ENCODE peak calls at places on chromosomes 2 and 18, in four cellular contexts. J is coronary artery, A is GM12865, Z is WTC11. N is an unnamed sample.

GRCh38 chr2:35598310-35598709 is 757.3 kb upstream of the CRIM1 start:
- DNase-seq in Z (no peak), A (no peak), J (no peak), N (no peak)

GRCh38 chr2:53575606-53576360 is 191.8 kb upstream of the CHAC2 start:
- DNase-seq in A (no peak), J (no peak), Z (no peak), N (no peak)

GRCh38 chr2:234193977-234194563 is 143.6 kb downstream of the SPP2 start:
- DNase-seq in Z (no peak), A (no peak), J (no peak), N (no peak)

GRCh38 chr2:28148566-28148965 is 244.1 kb upstream of the FOSL2 start:
- DNase-seq in A (no peak), J (no peak), Z (no peak), N (no peak)

GRCh38 chr18:48816554-48816953 is 134.2 kb downstream of the SMAD7 start:
- DNase-seq in J (peak), A (no peak), Z (no peak), N (peak)

GRCh38 chr2:141492816-141493215 is 638.0 kb downstream of the LRP1B start:
- DNase-seq in A (no peak), J (no peak), Z (no peak), N (no peak)

GRCh38 chr2:235623052-235623451 is 129.2 kb downstream of the AGAP1 start:
- DNase-seq in A (no peak), Z (no peak), J (no peak), N (no peak)

GRCh38 chr2:102114290-102114721 is 28.2 kb upstream of the IL1R1 start:
- DNase-seq in J (no peak), A (peak), Z (no peak), N (no peak)

GRCh38 chr2:237677951-237678481 is 50.6 kb downstream of the LRRFIP1 start:
- DNase-seq in Z (no peak), A (no peak), J (no peak), N (no peak)

GRCh38 chr2:200077838-200078237 is 122.5 kb downstream of the MAIP1 start:
- DNase-seq in Z (no peak), J (no peak), A (no peak), N (no peak)

GRCh38 chr2:168640039-168640438 is 162.4 kb upstream of the NOSTRIN start:
- DNase-seq in Z (no peak), A (no peak), J (no peak), N (no peak)

GRCh38 chr2:76556054-76556453 is 845.3 kb upstream of the GCFC2 start:
- DNase-seq in Z (no peak), A (no peak), J (no peak), N (no peak)

GRCh38 chr18:79702906-79703305 is 23.3 kb downstream of the CTDP1 start:
- DNase-seq in J (no peak), Z (no peak), A (no peak), N (no peak)

GRCh38 chr2:29921560-29921915 is at the start of gene ALK:
- DNase-seq in J (no peak), Z (peak), A (peak), N (peak)

GRCh38 chr2:238092486-238093035 is 7.6 kb upstream of the ESPNL start:
- DNase-seq in J (no peak), A (no peak), Z (no peak), N (peak)

GRCh38 chr2:187440101-187440500 is 8.0 kb downstream of the CALCRL start:
- DNase-seq in J (no peak), Z (no peak), A (no peak), N (no peak)

GRCh38 chr2:160501370-160501769 is 7.8 kb upstream of the RBMS1 start:
- DNase-seq in Z (no peak), A (no peak), J (no peak), N (no peak)

GRCh38 chr2:71496156-71496770 is 42.9 kb downstream of the DYSF start:
- DNase-seq in J (no peak), A (no peak), Z (no peak), N (no peak)

GRCh38 chr2:20916604-20917286 is 93.8 kb upstream of the LDAH start:
- DNase-seq in J (no peak), A (no peak), Z (no peak), N (no peak)

GRCh38 chr2:25797607-25798488 is 80.4 kb downstream of the ASXL2 start:
- DNase-seq in A (no peak), J (no peak), Z (no peak), N (no peak)

GRCh38 chr2:60336442-60337141 is 216.9 kb downstream of the BCL11A start:
- DNase-seq in Z (no peak), J (no peak), A (peak), N (no peak)

GRCh38 chr18:13525381-13526029 is 200.9 kb downstream of the FAM210A start:
- DNase-seq in Z (peak), J (no peak), A (no peak), N (no peak)

GRCh38 chr2:143754732-143755131 is 625.5 kb downstream of the ARHGAP15 start:
- DNase-seq in A (no peak), Z (no peak), J (no peak), N (no peak)

GRCh38 chr2:58101500-58101899 is 54.9 kb downstream of the VRK2 start:
- DNase-seq in Z (no peak), A (no peak), J (no peak), N (no peak)

GRCh38 chr18:45836242-45837215 is 11.1 kb downstream of the SIGLEC15 start:
- DNase-seq in J (no peak), Z (no peak), A (no peak), N (no peak)

GRCh38 chr2:25257032-25257455 is 84.7 kb downstream of the DNMT3A start:
- DNase-seq in J (no peak), A (no peak), Z (no peak), N (no peak)

GRCh38 chr2:189370719-189371118 is 70.6 kb upstream of the WDR75 start:
- DNase-seq in J (no peak), A (no peak), Z (no peak), N (no peak)

GRCh38 chr2:187115627-187116026 is 266.7 kb upstream of the ZSWIM2 start:
- DNase-seq in A (no peak), J (no peak), Z (no peak), N (no peak)

GRCh38 chr18:35282353-35282752 is 7.7 kb downstream of the ZSCAN30 start:
- DNase-seq in J (no peak), Z (no peak), A (no peak), N (no peak)

GRCh38 chr18:8788503-8789429 is 83.4 kb downstream of the MTCL1 start:
- DNase-seq in J (no peak), Z (no peak), A (no peak), N (peak)

GRCh38 chr18:45839415-45840395 is 14.2 kb downstream of the SIGLEC15 start:
- DNase-seq in J (peak), A (peak), Z (peak), N (no peak)

GRCh38 chr2:193695367-193695766 is 1500.6 kb upstream of the TMEFF2 start:
- DNase-seq in J (no peak), Z (no peak), A (peak), N (no peak)

GRCh38 chr2:185219981-185220380 is 518.6 kb upstream of the FSIP2 start:
- DNase-seq in A (no peak), Z (no peak), J (no peak), N (no peak)

GRCh38 chr2:97739020-97739892 is 25.9 kb downstream of the ZAP70 start:
- DNase-seq in Z (no peak), A (no peak), J (no peak), N (peak)

GRCh38 chr2:47508641-47509040 is 105.7 kb downstream of the MSH2 start:
- DNase-seq in A (no peak), Z (no peak), J (no peak), N (no peak)

GRCh38 chr18:48975817-48976649 is 25.3 kb upstream of the SMAD7 start:
- DNase-seq in Z (peak), A (peak), J (no peak), N (no peak)

GRCh38 chr2:43818761-43819160 is 19.9 kb downstream of the ABCG5 start:
- DNase-seq in Z (no peak), J (no peak), A (peak), N (no peak)

GRCh38 chr18:61993831-61994230 is 101.0 kb upstream of the RNF152 start:
- DNase-seq in J (no peak), Z (no peak), A (no peak), N (no peak)

GRCh38 chr18:49094136-49094535 is 143.4 kb upstream of the SMAD7 start:
- DNase-seq in Z (no peak), A (no peak), J (no peak), N (no peak)

GRCh38 chr2:152298754-152299153 is 36.2 kb upstream of the FMNL2 start:
- DNase-seq in Z (no peak), J (no peak), A (no peak), N (no peak)

DNA sequence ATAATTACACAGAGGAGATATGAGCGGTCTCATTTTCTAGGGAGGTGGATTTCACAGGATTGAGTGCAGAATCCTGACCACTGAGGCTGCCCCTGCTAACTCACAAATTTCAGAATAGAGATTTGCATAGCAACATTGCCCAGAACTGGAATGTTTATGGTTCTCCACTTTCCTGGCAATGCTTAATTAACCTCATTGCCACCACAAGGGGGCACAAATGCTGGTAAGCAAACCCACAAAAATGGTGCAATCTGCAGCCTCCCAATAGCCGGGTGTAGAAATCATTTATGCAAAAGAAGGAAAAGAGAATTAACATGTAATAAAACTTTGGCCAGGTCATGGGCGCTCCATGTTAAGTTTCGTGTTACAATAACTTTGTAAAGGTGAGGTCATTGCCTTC is 112.4 kb downstream of the CYRIA start:
- DNase-seq in Z (peak), A (peak), J (no peak), N (no peak)
- TF ChIP-seq CTCF in Z (peak), A (peak), J (no peak), N (peak)

GRCh38 chr2:231410293-231411004 is 14.9 kb downstream of the B3GNT7 start:
- DNase-seq in Z (peak), A (no peak), J (no peak), N (no peak)
- TF ChIP-seq CTCF in Z (peak), A (peak), J (no peak), N (peak)

DNA sequence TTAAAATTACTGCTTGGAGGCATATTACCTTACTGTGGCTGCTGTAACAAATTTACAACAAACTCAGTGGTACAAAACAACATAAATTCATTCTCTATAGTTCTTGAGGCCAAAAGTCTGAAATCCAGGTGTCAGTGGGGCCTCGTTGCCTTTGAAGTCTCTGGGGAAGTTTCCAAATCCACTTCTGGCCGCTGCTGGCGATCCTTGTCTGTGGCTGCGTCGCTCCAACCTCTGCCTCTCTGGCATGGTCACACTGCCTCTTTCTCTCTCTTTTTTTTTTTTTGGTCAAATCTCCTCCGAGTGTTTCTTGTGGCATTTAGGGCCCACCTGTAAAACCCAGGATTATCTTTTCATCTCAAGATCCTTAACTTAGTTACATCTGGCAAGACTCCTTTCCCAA is 182.8 kb downstream of the ST6GAL2 start:
- DNase-seq in A (no peak), J (no peak), Z (no peak), N (no peak)
- TF ChIP-seq CTCF in A (no peak), J (no peak), Z (no peak), N (no peak)

DNA sequence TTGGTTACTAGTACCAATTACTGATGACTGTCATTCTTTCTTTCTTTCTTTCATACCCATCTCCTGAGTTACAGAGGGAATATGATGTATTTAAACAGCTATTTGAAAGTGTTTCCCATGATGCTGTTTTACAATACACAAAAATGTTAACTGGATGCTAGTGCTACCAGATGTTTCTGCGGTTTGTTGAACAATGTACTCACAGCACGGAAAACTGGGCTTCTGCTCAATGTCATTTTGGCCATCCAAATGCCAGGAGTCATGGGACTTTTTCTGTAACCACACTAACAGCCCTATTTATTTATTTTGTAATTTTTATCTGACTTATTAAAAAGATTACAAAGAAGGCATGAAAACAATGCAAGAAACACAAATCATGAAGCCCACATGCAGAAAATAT is 313.8 kb downstream of the RIT2 start:
- DNase-seq in J (no peak), A (no peak), Z (no peak), N (no peak)
- TF ChIP-seq CTCF in J (no peak), A (no peak), Z (no peak), N (no peak)

GRCh38 chr2:154452471-154452870 is 246.0 kb upstream of the KCNJ3 start:
- DNase-seq in J (no peak), A (no peak), Z (no peak), N (no peak)

GRCh38 chr2:154449951-154450658 is 248.4 kb upstream of the KCNJ3 start:
- DNase-seq in A (no peak), Z (no peak), J (no peak), N (no peak)

GRCh38 chr2:154455871-154456270 is 242.6 kb upstream of the KCNJ3 start:
- DNase-seq in Z (no peak), J (no peak), A (no peak), N (no peak)

GRCh38 chr2:154455201-154455600 is 243.3 kb upstream of the KCNJ3 start:
- DNase-seq in A (no peak), Z (no peak), J (no peak), N (no peak)

DNA sequence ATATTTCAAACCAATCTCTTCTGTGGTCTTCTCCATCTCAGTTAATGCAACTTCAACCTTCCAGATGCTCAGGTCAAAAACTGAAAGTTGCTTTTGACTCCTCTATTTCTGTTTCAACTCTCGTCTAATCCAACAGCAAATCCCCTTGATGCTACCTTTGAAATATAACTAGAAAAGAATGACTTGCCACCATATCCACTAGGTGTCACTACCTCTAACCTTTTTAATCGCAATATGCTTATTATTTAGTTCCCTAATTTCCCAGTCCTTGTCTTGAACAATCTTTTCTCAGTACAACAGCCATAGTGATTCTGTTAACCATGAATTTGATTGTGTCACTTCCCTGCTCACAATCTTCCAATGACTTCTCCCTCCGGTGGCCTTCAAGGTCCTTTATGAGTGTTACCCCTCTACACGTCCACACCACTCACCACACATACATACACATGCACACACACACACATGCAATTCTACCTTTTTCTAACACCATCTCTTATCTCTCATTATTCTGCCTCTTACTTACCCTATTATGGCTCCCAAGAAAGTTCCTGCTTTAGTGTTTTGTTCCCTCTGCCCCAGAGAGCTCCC is 245.5 kb upstream of the KCNJ3 start:
- DNase-seq in J (no peak), Z (no peak), A (peak), N (no peak)
- TF ChIP-seq CTCF in J (peak), Z (no peak), A (peak), N (peak)

GRCh38 chr2:230234122-230234722 is 8.7 kb downstream of the SP140 start:
- DNase-seq in J (no peak), Z (no peak), A (peak), N (no peak)

GRCh38 chr2:230231251-230231650 is 5.7 kb downstream of the SP140 start:
- DNase-seq in J (no peak), Z (no peak), A (no peak), N (no peak)

GRCh38 chr2:230227216-230227615 is 1.7 kb downstream of the SP140 start:
- DNase-seq in A (peak), J (no peak), Z (no peak), N (no peak)

GRCh38 chr2:230230087-230230486 is 4.6 kb downstream of the SP140 start:
- DNase-seq in Z (no peak), J (no peak), A (no peak), N (no peak)

GRCh38 chr2:230230801-230231200 is 5.3 kb downstream of the SP140 start:
- DNase-seq in J (no peak), A (no peak), Z (no peak), N (no peak)
- TF ChIP-seq CTCF in J (no peak), A (no peak), Z (no peak), N (no peak)

GRCh38 chr2:201448701-201449100 is 2.6 kb downstream of the TRAK2 start:
- DNase-seq in Z (no peak), A (no peak), J (no peak), N (no peak)

GRCh38 chr2:201452058-201452736 is 657 bp downstream of the STRADB start:
- DNase-seq in Z (no peak), J (no peak), A (no peak), N (peak)

GRCh38 chr2:201450910-201451329 is 338 bp downstream of the TRAK2 start:
- DNase-seq in Z (no peak), J (no peak), A (no peak), N (no peak)

GRCh38 chr2:201452856-201453643 is 1.5 kb downstream of the STRADB start:
- DNase-seq in Z (no peak), J (no peak), A (no peak), N (no peak)

DNA sequence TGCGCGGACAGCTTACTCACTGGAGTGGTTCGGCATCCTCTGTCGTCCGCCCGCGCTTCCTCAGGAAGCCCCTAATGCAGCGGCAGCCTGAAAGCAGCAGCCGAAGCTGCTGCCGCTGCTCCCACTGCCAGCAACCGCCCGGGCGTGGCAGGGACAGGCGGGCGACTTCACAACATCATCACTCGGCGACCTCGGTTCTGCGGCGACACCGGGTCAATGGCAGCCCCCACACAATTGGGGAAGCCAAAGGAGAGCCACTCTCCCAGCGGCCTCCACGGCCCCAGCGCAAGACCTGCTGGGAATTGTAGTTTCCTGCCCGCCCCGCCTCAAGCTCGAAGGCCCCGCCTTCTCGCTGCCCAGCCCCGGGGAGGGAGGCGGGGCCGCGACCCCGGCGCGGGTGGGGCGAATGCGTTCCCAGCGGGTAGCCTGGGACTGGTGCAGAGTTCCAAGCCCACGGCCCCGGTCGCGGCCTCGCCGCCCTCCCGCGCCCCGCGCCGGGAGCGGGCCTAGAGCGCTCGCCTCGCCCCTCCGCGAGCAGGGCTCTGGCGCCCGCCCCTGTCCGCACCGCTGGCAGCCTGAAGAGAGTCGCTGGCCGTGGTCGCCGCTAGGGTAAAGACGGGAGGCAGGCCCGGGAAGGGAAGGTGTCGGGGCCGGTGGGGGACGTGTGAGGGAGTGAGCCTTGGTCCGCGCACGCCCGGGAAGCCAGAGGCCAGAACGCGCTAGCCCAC is at the start of the genes STRADB and TRAK2:
- DNase-seq in Z (peak), J (peak), A (peak), N (peak)
- TF ChIP-seq CTCF in Z (no peak), J (no peak), A (peak), N (peak)

GRCh38 chr2:219297766-219298456 is 11.3 kb downstream of the PTPRN start:
- DNase-seq in J (no peak), A (no peak), Z (no peak), N (peak)
- TF ChIP-seq CTCF in J (no peak), A (peak), Z (no peak), N (no peak)

GRCh38 chr18:28999711-29000110 is 822.8 kb upstream of the CDH2 start:
- DNase-seq in A (no peak), J (no peak), Z (no peak), N (no peak)

GRCh38 chr18:28995319-28995718 is 818.4 kb upstream of the CDH2 start:
- DNase-seq in J (no peak), A (no peak), Z (no peak), N (no peak)
- TF ChIP-seq CTCF in J (no peak), A (no peak), Z (no peak), N (peak)

DNA sequence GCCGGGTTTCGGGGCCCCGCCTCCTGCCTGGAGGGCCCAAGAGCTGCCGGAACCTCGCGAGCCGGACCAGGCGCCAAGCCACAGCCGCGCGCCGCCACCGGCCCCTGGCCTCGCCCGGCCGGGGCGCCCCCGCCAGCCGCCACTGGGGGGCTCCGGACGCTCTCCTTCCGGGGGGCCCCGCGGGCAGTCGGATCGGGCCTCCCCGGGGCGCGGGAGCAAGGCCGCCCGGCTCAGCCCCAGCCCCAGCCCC is 17.4 kb upstream of the HAAO start:
- DNase-seq in A (peak), J (peak), Z (peak), N (peak)
- TF ChIP-seq CTCF in A (peak), J (no peak), Z (no peak), N (peak)

N was measured in type B pancreatic cell.